ENCODE peak calls at places on chromosomes 6 and 20, in five cellular contexts. O is heart right ventricle, V is foreskin fibroblast, U is psoas muscle, L is left ventricle myocardium inferior. B is an unnamed sample.

GRCh38 chr6:108850669-108851467 is 2.6 kb downstream of the ARMC2 start:
- DNase-seq in V (no peak), L (peak), O (peak), U (peak), B (no peak)

GRCh38 chr6:7546383-7546782 is 4.9 kb downstream of the DSP start:
- DNase-seq in V (no peak), O (no peak), U (no peak), L (no peak), B (no peak)

GRCh38 chr6:114342086-114342825 is 567 bp downstream of the HS3ST5 start:
- DNase-seq in L (no peak), U (peak), O (peak), V (no peak), B (peak)

GRCh38 chr20:33731693-33732165 is at the start of gene ZNF341:
- DNase-seq in V (peak), U (peak), L (peak), O (peak), B (peak)

GRCh38 chr6:43623880-43624785 is 4.9 kb downstream of the GTPBP2 start:
- DNase-seq in O (no peak), L (no peak), U (no peak), V (no peak), B (no peak)

GRCh38 chr6:90101403-90101802 is 195.2 kb downstream of the BACH2 start:
- DNase-seq in U (no peak), O (no peak), V (no peak), L (no peak), B (no peak)

GRCh38 chr6:12576389-12576788 is 140.2 kb upstream of the PHACTR1 start:
- DNase-seq in U (no peak), L (no peak), V (no peak), O (no peak), B (no peak)

GRCh38 chr20:38304845-38305447 is 990 bp downstream of the BPI start:
- DNase-seq in V (peak), U (peak), O (no peak), L (no peak), B (no peak)

GRCh38 chr20:57064836-57065235 is 201.6 kb downstream of the BMP7 start:
- DNase-seq in L (no peak), V (no peak), U (no peak), O (no peak), B (no peak)

GRCh38 chr6:34213772-34214171 is 22.9 kb upstream of the HMGA1 start:
- DNase-seq in U (no peak), L (no peak), V (no peak), O (no peak), B (no peak)

GRCh38 chr6:39003072-39003471 is 45.5 kb upstream of the GLP1R start:
- DNase-seq in L (no peak), O (no peak), U (no peak), V (no peak), B (peak)

GRCh38 chr6:83193747-83194582 is 808 bp downstream of the RWDD2A start:
- DNase-seq in O (peak), V (no peak), L (peak), U (peak), B (peak)

GRCh38 chr6:156857573-156857972 is 80.4 kb downstream of the ARID1B start:
- DNase-seq in L (no peak), O (no peak), V (no peak), U (no peak), B (no peak)

GRCh38 chr20:47054506-47054905 is 159.9 kb downstream of the EYA2 start:
- DNase-seq in O (no peak), V (no peak), L (no peak), U (no peak), B (no peak)

GRCh38 chr6:97094376-97094775 is 169.8 kb downstream of the KLHL32 start:
- DNase-seq in V (no peak), O (no peak), U (no peak), L (no peak), B (no peak)

GRCh38 chr6:140537211-140537610 is 1162.8 kb upstream of the CITED2 start:
- DNase-seq in V (peak), L (no peak), U (no peak), O (no peak), B (no peak)

GRCh38 chr20:22526512-22527012 is 57.8 kb downstream of the FOXA2 start:
- DNase-seq in O (no peak), V (no peak), U (no peak), L (no peak), B (no peak)

GRCh38 chr6:125124250-125124777 is 29.3 kb upstream of the TPD52L1 start:
- DNase-seq in V (no peak), U (no peak), L (no peak), O (no peak), B (no peak)

GRCh38 chr6:119172813-119173212 is 94.3 kb upstream of the FAM184A start:
- DNase-seq in V (no peak), U (no peak), O (no peak), L (no peak), B (no peak)

GRCh38 chr6:18477301-18477941 is 90.3 kb downstream of the RNF144B start:
- DNase-seq in L (no peak), U (no peak), O (no peak), V (no peak), B (no peak)

GRCh38 chr6:27145731-27146455 is 101.6 kb upstream of the PRSS16 start:
- DNase-seq in L (peak), V (peak), U (peak), O (peak), B (peak)

GRCh38 chr20:31717478-31717946 is 5.2 kb downstream of the BCL2L1 start:
- DNase-seq in V (no peak), U (no peak), O (no peak), L (no peak), B (no peak)

DNA sequence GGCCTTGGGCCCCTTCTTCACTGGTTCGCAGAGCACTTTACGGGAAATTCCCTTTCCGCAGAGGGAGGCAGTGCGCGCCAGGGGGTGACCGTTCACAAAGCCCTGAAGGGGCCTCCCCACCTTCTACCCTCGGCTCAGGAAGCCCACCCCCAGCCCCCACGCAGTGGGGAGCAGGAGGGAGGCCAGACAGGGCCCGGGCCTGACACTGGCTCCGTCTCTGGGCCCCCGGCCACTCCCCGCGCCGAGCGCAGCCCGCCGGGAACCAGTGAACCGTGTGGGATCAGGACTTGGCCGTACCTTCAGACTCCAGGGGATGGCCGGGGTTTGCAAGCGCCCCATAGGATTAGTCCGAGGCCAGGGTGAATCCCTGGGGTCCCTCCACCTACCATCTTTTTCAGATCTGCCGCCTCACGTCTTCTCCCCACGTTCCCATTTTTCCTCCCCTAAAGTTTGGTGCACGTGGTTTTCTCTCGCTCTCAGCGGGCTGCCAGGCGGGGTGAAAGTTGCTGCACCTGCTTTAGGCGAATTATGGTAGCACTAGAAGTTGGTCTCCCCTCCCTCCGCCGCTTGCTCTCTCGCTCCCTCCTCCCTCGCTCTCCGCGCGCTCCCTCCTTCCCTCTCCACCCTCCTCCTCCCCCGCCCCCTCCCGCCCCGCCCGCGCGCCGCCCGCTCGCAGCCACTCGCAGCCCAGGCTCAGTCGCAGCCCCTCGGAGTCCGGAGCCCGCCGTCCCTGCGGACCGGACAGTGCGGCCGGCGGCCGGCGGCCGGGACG is at the start of gene FOXP4:
- DNase-seq in O (peak), V (peak), U (peak), L (peak), B (peak)
- TF ChIP-seq CTCF in O (no peak), V (no peak), U (no peak), L (no peak), B (no peak)

GRCh38 chr6:29705389-29706231 is 17.6 kb upstream of the HLA-F start:
- DNase-seq in O (no peak), V (no peak), L (no peak), U (no peak), B (no peak)

GRCh38 chr6:29708432-29709177 is 14.6 kb upstream of the HLA-F start:
- DNase-seq in V (no peak), O (no peak), L (no peak), U (no peak), B (no peak)

GRCh38 chr6:29702519-29703103 is 20.6 kb upstream of the HLA-F start:
- DNase-seq in V (no peak), L (peak), U (no peak), O (peak), B (peak)
- TF ChIP-seq CTCF in V (peak), L (peak), U (peak), O (peak), B (peak)

GRCh38 chr6:5995705-5996686 is 10.7 kb downstream of the NRN1 start:
- DNase-seq in L (peak), U (peak), O (peak), V (peak), B (peak)
- TF ChIP-seq CTCF in L (peak), U (peak), O (peak), V (peak), B (peak)

DNA sequence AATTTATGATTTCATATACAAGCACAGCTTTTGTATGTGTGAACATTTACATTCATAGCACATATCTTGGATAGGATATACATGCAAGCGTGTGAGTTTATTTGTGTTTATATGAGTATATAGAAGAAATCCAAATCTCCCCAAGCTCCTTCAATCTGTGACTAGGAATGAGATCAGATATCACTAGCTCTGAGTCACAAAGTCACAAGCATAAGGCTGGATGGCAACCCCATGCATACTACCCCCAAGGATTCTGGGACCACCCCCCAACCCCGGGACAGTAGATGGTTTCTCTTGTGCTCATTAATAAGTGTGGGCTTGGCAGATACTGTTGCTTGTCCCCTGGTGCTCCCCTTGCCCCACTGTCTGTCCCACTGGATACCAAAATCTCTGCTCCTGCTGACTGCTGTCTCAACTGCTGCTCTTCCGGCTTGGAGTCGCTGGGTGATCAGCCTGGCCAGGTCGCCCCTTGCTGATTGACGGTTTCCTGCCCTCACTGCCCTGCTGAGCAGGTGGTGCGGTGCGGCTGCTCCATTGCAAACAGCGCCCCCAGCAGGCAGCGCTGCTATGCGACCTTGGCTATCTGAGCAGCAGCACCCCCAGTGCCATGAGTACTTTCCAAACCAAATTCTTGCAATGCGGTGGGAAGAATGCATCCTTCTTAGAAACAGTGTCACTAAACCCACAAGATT is 279.4 kb downstream of the CD83 start:
- DNase-seq in U (peak), O (no peak), L (no peak), V (peak), B (no peak)
- TF ChIP-seq CTCF in U (peak), O (peak), L (no peak), V (no peak), B (peak)

GRCh38 chr6:41092421-41093140 is 19.8 kb downstream of the NFYA start:
- DNase-seq in V (no peak), U (no peak), O (no peak), L (no peak), B (no peak)
- TF ChIP-seq CTCF in V (peak), U (peak), O (peak), L (peak), B (peak)